ENCODE peak calls at places on chromosomes 1 and 21, in seven cellular contexts. One of them, this sample, is unnamed.

GRCh38 chr1:70893381-70893780 is 154.2 kb downstream of the PTGER3 start:
- DNase-seq in K562: no peak
- DNase-seq in H1: no peak
- DNase-seq in SK-N-SH: no peak
- DNase-seq in GM12878: no peak
- DNase-seq in HCT116: no peak
- DNase-seq in HepG2: no peak
- DNase-seq in this sample: no peak

GRCh38 chr21:36073181-36073580 is 3.4 kb downstream of the CBR1 start:
- DNase-seq in K562: no peak
- DNase-seq in H1: no peak
- DNase-seq in SK-N-SH: no peak
- DNase-seq in GM12878: no peak
- DNase-seq in HCT116: no peak
- DNase-seq in HepG2: peak
- DNase-seq in this sample: no peak

GRCh38 chr1:225962440-225962975 is 21.5 kb upstream of the LEFTY2 start:
- DNase-seq in K562: peak
- DNase-seq in H1: no peak
- DNase-seq in SK-N-SH: peak
- DNase-seq in GM12878: no peak
- DNase-seq in HCT116: no peak
- DNase-seq in HepG2: peak
- DNase-seq in this sample: peak

GRCh38 chr1:113747376-113747775 is 11.9 kb downstream of the PHTF1 start:
- DNase-seq in K562: no peak
- DNase-seq in H1: no peak
- DNase-seq in SK-N-SH: no peak
- DNase-seq in GM12878: no peak
- DNase-seq in HCT116: no peak
- DNase-seq in HepG2: no peak
- DNase-seq in this sample: no peak

GRCh38 chr1:201610806-201611205 is 71.9 kb downstream of the NAV1 start:
- DNase-seq in K562: no peak
- DNase-seq in H1: no peak
- DNase-seq in SK-N-SH: no peak
- DNase-seq in GM12878: no peak
- DNase-seq in HCT116: no peak
- DNase-seq in HepG2: no peak
- DNase-seq in this sample: no peak

GRCh38 chr1:236975461-236975860 is 28.8 kb downstream of the MT1HL1 start:
- DNase-seq in K562: no peak
- DNase-seq in H1: no peak
- DNase-seq in SK-N-SH: no peak
- DNase-seq in GM12878: no peak
- DNase-seq in HCT116: no peak
- DNase-seq in HepG2: no peak
- DNase-seq in this sample: no peak

GRCh38 chr1:110936567-110936966 is 27.2 kb downstream of the LRIF1 start:
- DNase-seq in K562: no peak
- DNase-seq in H1: no peak
- DNase-seq in SK-N-SH: no peak
- DNase-seq in GM12878: no peak
- DNase-seq in HCT116: no peak
- DNase-seq in HepG2: no peak
- DNase-seq in this sample: no peak

GRCh38 chr1:183277821-183278735 is 92.0 kb downstream of the LAMC2 start:
- DNase-seq in K562: no peak
- DNase-seq in H1: no peak
- DNase-seq in SK-N-SH: no peak
- DNase-seq in GM12878: no peak
- DNase-seq in HCT116: no peak
- DNase-seq in HepG2: no peak
- DNase-seq in this sample: no peak

GRCh38 chr1:6345009-6345408 is 48.6 kb downstream of the ACOT7 start:
- DNase-seq in K562: no peak
- DNase-seq in H1: no peak
- DNase-seq in SK-N-SH: no peak
- DNase-seq in GM12878: no peak
- DNase-seq in HCT116: no peak
- DNase-seq in HepG2: no peak
- DNase-seq in this sample: no peak

GRCh38 chr1:21896652-21897532 is 40.2 kb downstream of the HSPG2 start:
- DNase-seq in K562: peak
- DNase-seq in H1: no peak
- DNase-seq in SK-N-SH: no peak
- DNase-seq in GM12878: no peak
- DNase-seq in HCT116: no peak
- DNase-seq in HepG2: no peak
- DNase-seq in this sample: no peak

GRCh38 chr1:202281316-202282016 is 60.3 kb downstream of the UBE2T start:
- DNase-seq in K562: no peak
- DNase-seq in H1: no peak
- DNase-seq in SK-N-SH: no peak
- DNase-seq in GM12878: no peak
- DNase-seq in HCT116: no peak
- DNase-seq in HepG2: no peak
- DNase-seq in this sample: no peak

GRCh38 chr1:93670141-93670540 is 11.5 kb downstream of the BCAR3 start:
- DNase-seq in K562: no peak
- DNase-seq in H1: no peak
- DNase-seq in SK-N-SH: no peak
- DNase-seq in GM12878: no peak
- DNase-seq in HCT116: peak
- DNase-seq in HepG2: no peak
- DNase-seq in this sample: no peak
- TF ChIP-seq YY1 in K562: no peak
- TF ChIP-seq YY1 in H1: no peak
- TF ChIP-seq YY1 in SK-N-SH: no peak
- TF ChIP-seq YY1 in GM12878: no peak
- TF ChIP-seq YY1 in HCT116: no peak
- TF ChIP-seq YY1 in HepG2: no peak
- TF ChIP-seq YY1 in this sample: no peak

GRCh38 chr1:47228644-47229030 is 3.4 kb downstream of the TAL1 start:
- DNase-seq in K562: no peak
- DNase-seq in H1: no peak
- DNase-seq in SK-N-SH: no peak
- DNase-seq in GM12878: no peak
- DNase-seq in HCT116: no peak
- DNase-seq in HepG2: no peak
- DNase-seq in this sample: no peak
- H3K4me3 ChIP-seq in K562: peak
- H3K4me3 ChIP-seq in H1: peak
- H3K4me3 ChIP-seq in SK-N-SH: no peak
- H3K4me3 ChIP-seq in GM12878: no peak
- H3K4me3 ChIP-seq in HCT116: no peak
- H3K4me3 ChIP-seq in HepG2: no peak
- H3K4me3 ChIP-seq in this sample: no peak

GRCh38 chr1:99767996-99768524 is 1.6 kb upstream of the FRRS1 start:
- DNase-seq in K562: peak
- DNase-seq in H1: no peak
- DNase-seq in SK-N-SH: no peak
- DNase-seq in GM12878: no peak
- DNase-seq in HCT116: no peak
- DNase-seq in HepG2: no peak
- DNase-seq in this sample: no peak

GRCh38 chr1:99764909-99765308 is 1.5 kb downstream of the FRRS1 start:
- DNase-seq in K562: no peak
- DNase-seq in H1: no peak
- DNase-seq in SK-N-SH: no peak
- DNase-seq in GM12878: no peak
- DNase-seq in HCT116: no peak
- DNase-seq in HepG2: no peak
- DNase-seq in this sample: no peak

GRCh38 chr1:99766378-99766800 is at the start of gene FRRS1:
- DNase-seq in K562: peak
- DNase-seq in H1: peak
- DNase-seq in SK-N-SH: peak
- DNase-seq in GM12878: peak
- DNase-seq in HCT116: peak
- DNase-seq in HepG2: peak
- DNase-seq in this sample: peak

GRCh38 chr1:99763956-99764355 is 2.5 kb downstream of the FRRS1 start:
- DNase-seq in K562: no peak
- DNase-seq in H1: no peak
- DNase-seq in SK-N-SH: no peak
- DNase-seq in GM12878: no peak
- DNase-seq in HCT116: no peak
- DNase-seq in HepG2: no peak
- DNase-seq in this sample: no peak

GRCh38 chr1:99764439-99764838 is 2.0 kb downstream of the FRRS1 start:
- DNase-seq in K562: no peak
- DNase-seq in H1: no peak
- DNase-seq in SK-N-SH: no peak
- DNase-seq in GM12878: no peak
- DNase-seq in HCT116: no peak
- DNase-seq in HepG2: no peak
- DNase-seq in this sample: no peak
- TF ChIP-seq YY1 in K562: no peak
- TF ChIP-seq YY1 in H1: no peak
- TF ChIP-seq YY1 in SK-N-SH: no peak
- TF ChIP-seq YY1 in GM12878: no peak
- TF ChIP-seq YY1 in HCT116: no peak
- TF ChIP-seq YY1 in HepG2: no peak
- TF ChIP-seq YY1 in this sample: no peak

DNA sequence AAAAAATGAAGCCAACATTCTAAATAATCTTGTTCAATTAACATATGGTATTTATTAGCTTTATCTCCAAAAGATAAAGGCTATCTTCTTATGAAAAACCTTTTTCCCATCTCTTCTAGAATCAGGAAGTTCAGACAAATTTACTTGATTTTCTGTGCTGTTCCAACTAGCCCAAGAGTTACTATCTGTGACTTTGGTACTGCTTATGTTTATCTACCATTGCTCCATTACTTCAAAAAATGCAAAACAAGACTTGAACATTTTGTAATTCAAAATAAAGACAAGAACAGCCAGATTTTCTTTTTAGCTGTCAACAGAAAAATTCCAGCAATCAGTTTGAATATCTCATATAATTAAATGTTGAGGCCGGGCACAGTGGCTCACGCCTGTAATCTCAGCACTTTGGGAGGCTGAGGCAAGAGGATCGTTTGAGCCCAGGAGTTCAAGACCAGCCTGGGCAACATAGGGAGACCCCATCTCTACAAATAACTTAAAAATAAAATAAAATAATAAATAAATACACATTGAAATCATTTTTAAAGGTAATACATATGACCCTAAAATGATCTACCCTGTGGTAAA is 188.5 kb downstream of the LTN1 start:
- DNase-seq in K562: no peak
- DNase-seq in H1: no peak
- DNase-seq in SK-N-SH: no peak
- DNase-seq in GM12878: no peak
- DNase-seq in HCT116: no peak
- DNase-seq in HepG2: no peak
- DNase-seq in this sample: no peak
- H3K4me3 ChIP-seq in K562: no peak
- H3K4me3 ChIP-seq in H1: no peak
- H3K4me3 ChIP-seq in SK-N-SH: no peak
- H3K4me3 ChIP-seq in GM12878: no peak
- H3K4me3 ChIP-seq in HCT116: no peak
- H3K4me3 ChIP-seq in HepG2: no peak
- H3K4me3 ChIP-seq in this sample: no peak

GRCh38 chr1:83791821-83792437 is 207.0 kb downstream of the TTLL7 start:
- DNase-seq in K562: no peak
- DNase-seq in H1: no peak
- DNase-seq in SK-N-SH: no peak
- DNase-seq in GM12878: no peak
- DNase-seq in HCT116: no peak
- DNase-seq in HepG2: no peak
- DNase-seq in this sample: no peak
- TF ChIP-seq YY1 in K562: no peak
- TF ChIP-seq YY1 in H1: no peak
- TF ChIP-seq YY1 in SK-N-SH: no peak
- TF ChIP-seq YY1 in GM12878: no peak
- TF ChIP-seq YY1 in HCT116: no peak
- TF ChIP-seq YY1 in HepG2: no peak
- TF ChIP-seq YY1 in this sample: no peak